ENCODE peak calls at places on chromosomes 3 and 15, in seven cellular contexts. One of them, this sample, is unnamed.
A peak's percentile ranks its signal among the peaks of the same experiment; 100 is the strongest.

GRCh38 chr3:12175137-12175593 is 16.5 kb upstream of the TIMP4 start:
- DNase-seq in thoracic aorta: no peak
- DNase-seq in H9: no peak
- DNase-seq in HFF-Myc: no peak
- DNase-seq in GM13977: no peak
- DNase-seq in AG10803: peak; percentile 40
- DNase-seq in progenitor cell of endocrine pancreas: no peak
- DNase-seq in this sample: no peak

GRCh38 chr3:111874177-111874820 is 15.2 kb downstream of the PHLDB2 start:
- DNase-seq in thoracic aorta: no peak
- DNase-seq in H9: no peak
- DNase-seq in HFF-Myc: no peak
- DNase-seq in GM13977: no peak
- DNase-seq in AG10803: peak; percentile 50
- DNase-seq in progenitor cell of endocrine pancreas: no peak
- DNase-seq in this sample: no peak

GRCh38 chr15:81336568-81336967 is 12.6 kb upstream of the STARD5 start:
- DNase-seq in thoracic aorta: no peak
- DNase-seq in H9: no peak
- DNase-seq in HFF-Myc: no peak
- DNase-seq in GM13977: peak; percentile 39
- DNase-seq in AG10803: peak; percentile 30
- DNase-seq in progenitor cell of endocrine pancreas: no peak
- DNase-seq in this sample: no peak

GRCh38 chr3:10015476-10015904 is 10.7 kb upstream of the FANCD2 start:
- DNase-seq in thoracic aorta: peak; percentile 64
- DNase-seq in H9: no peak
- DNase-seq in HFF-Myc: peak; percentile 63
- DNase-seq in GM13977: no peak
- DNase-seq in AG10803: peak; percentile 98
- DNase-seq in progenitor cell of endocrine pancreas: no peak
- DNase-seq in this sample: no peak

GRCh38 chr3:129836381-129837056 is 57.0 kb downstream of the TMCC1 start:
- DNase-seq in thoracic aorta: no peak
- DNase-seq in H9: no peak
- DNase-seq in HFF-Myc: no peak
- DNase-seq in GM13977: no peak
- DNase-seq in AG10803: peak; percentile 27
- DNase-seq in progenitor cell of endocrine pancreas: no peak
- DNase-seq in this sample: no peak

GRCh38 chr3:20324664-20325478 is 138.9 kb upstream of the SGO1 start:
- DNase-seq in thoracic aorta: no peak
- DNase-seq in H9: no peak
- DNase-seq in HFF-Myc: no peak
- DNase-seq in GM13977: peak; percentile 11
- DNase-seq in AG10803: no peak
- DNase-seq in progenitor cell of endocrine pancreas: no peak
- DNase-seq in this sample: no peak

GRCh38 chr3:152048826-152049225 is 175.4 kb downstream of the SUCNR1 start:
- DNase-seq in thoracic aorta: no peak
- DNase-seq in H9: no peak
- DNase-seq in HFF-Myc: no peak
- DNase-seq in GM13977: no peak
- DNase-seq in AG10803: no peak
- DNase-seq in progenitor cell of endocrine pancreas: no peak
- DNase-seq in this sample: no peak

GRCh38 chr3:61981005-61981404 is 392.3 kb downstream of the FEZF2 start:
- DNase-seq in thoracic aorta: no peak
- DNase-seq in H9: no peak
- DNase-seq in HFF-Myc: no peak
- DNase-seq in GM13977: no peak
- DNase-seq in AG10803: no peak
- DNase-seq in progenitor cell of endocrine pancreas: no peak
- DNase-seq in this sample: no peak

GRCh38 chr15:33831646-33832045 is 136.7 kb upstream of the CHRM5 start:
- DNase-seq in thoracic aorta: no peak
- DNase-seq in H9: no peak
- DNase-seq in HFF-Myc: no peak
- DNase-seq in GM13977: no peak
- DNase-seq in AG10803: no peak
- DNase-seq in progenitor cell of endocrine pancreas: no peak
- DNase-seq in this sample: no peak

GRCh38 chr3:120640231-120640630 is 41.8 kb downstream of the HGD start:
- DNase-seq in thoracic aorta: no peak
- DNase-seq in H9: no peak
- DNase-seq in HFF-Myc: no peak
- DNase-seq in GM13977: no peak
- DNase-seq in AG10803: no peak
- DNase-seq in progenitor cell of endocrine pancreas: no peak
- DNase-seq in this sample: no peak

GRCh38 chr15:95680693-95681092 is 649.8 kb upstream of the NR2F2 start:
- DNase-seq in thoracic aorta: no peak
- DNase-seq in H9: no peak
- DNase-seq in HFF-Myc: no peak
- DNase-seq in GM13977: no peak
- DNase-seq in AG10803: no peak
- DNase-seq in progenitor cell of endocrine pancreas: no peak
- DNase-seq in this sample: no peak

GRCh38 chr15:95226835-95227234 is 995.5 kb downstream of the MCTP2 start:
- DNase-seq in thoracic aorta: no peak
- DNase-seq in H9: no peak
- DNase-seq in HFF-Myc: no peak
- DNase-seq in GM13977: no peak
- DNase-seq in AG10803: no peak
- DNase-seq in progenitor cell of endocrine pancreas: no peak
- DNase-seq in this sample: no peak

GRCh38 chr3:46566040-46566631 is at the start of gene LRRC2:
- DNase-seq in thoracic aorta: no peak
- DNase-seq in H9: peak; percentile 71
- DNase-seq in HFF-Myc: peak; percentile 32
- DNase-seq in GM13977: no peak
- DNase-seq in AG10803: peak; percentile 76
- DNase-seq in progenitor cell of endocrine pancreas: peak; percentile 16
- DNase-seq in this sample: no peak

GRCh38 chr3:21551019-21551418 is 200.0 kb downstream of the ZNF385D start:
- DNase-seq in thoracic aorta: no peak
- DNase-seq in H9: no peak
- DNase-seq in HFF-Myc: peak; percentile 2
- DNase-seq in GM13977: no peak
- DNase-seq in AG10803: peak; percentile 45
- DNase-seq in progenitor cell of endocrine pancreas: no peak
- DNase-seq in this sample: no peak
- TF ChIP-seq CTCF in thoracic aorta: no peak
- TF ChIP-seq CTCF in H9: peak; percentile 46
- TF ChIP-seq CTCF in HFF-Myc: no peak
- TF ChIP-seq CTCF in GM13977: no peak
- TF ChIP-seq CTCF in AG10803: peak; percentile 39
- TF ChIP-seq CTCF in progenitor cell of endocrine pancreas: peak; percentile 32
- TF ChIP-seq CTCF in this sample: no peak

GRCh38 chr15:39497016-39497758 is 83.7 kb upstream of the THBS1 start:
- DNase-seq in thoracic aorta: no peak
- DNase-seq in H9: no peak
- DNase-seq in HFF-Myc: no peak
- DNase-seq in GM13977: no peak
- DNase-seq in AG10803: no peak
- DNase-seq in progenitor cell of endocrine pancreas: no peak
- DNase-seq in this sample: no peak
- TF ChIP-seq CTCF in thoracic aorta: no peak
- TF ChIP-seq CTCF in H9: no peak
- TF ChIP-seq CTCF in HFF-Myc: no peak
- TF ChIP-seq CTCF in GM13977: no peak
- TF ChIP-seq CTCF in AG10803: no peak
- TF ChIP-seq CTCF in progenitor cell of endocrine pancreas: no peak
- TF ChIP-seq CTCF in this sample: no peak

GRCh38 chr15:91318976-91319714 is 219.1 kb downstream of the SV2B start:
- DNase-seq in thoracic aorta: no peak
- DNase-seq in H9: no peak
- DNase-seq in HFF-Myc: no peak
- DNase-seq in GM13977: no peak
- DNase-seq in AG10803: no peak
- DNase-seq in progenitor cell of endocrine pancreas: no peak
- DNase-seq in this sample: no peak

GRCh38 chr15:91319715-91320059 is 219.6 kb downstream of the SV2B start:
- DNase-seq in thoracic aorta: no peak
- DNase-seq in H9: no peak
- DNase-seq in HFF-Myc: no peak
- DNase-seq in GM13977: no peak
- DNase-seq in AG10803: no peak
- DNase-seq in progenitor cell of endocrine pancreas: no peak
- DNase-seq in this sample: no peak

GRCh38 chr15:91311986-91312385 is 211.9 kb downstream of the SV2B start:
- DNase-seq in thoracic aorta: no peak
- DNase-seq in H9: no peak
- DNase-seq in HFF-Myc: no peak
- DNase-seq in GM13977: no peak
- DNase-seq in AG10803: no peak
- DNase-seq in progenitor cell of endocrine pancreas: no peak
- DNase-seq in this sample: no peak

GRCh38 chr15:91320106-91320505 is 220.0 kb downstream of the SV2B start:
- DNase-seq in thoracic aorta: no peak
- DNase-seq in H9: no peak
- DNase-seq in HFF-Myc: no peak
- DNase-seq in GM13977: no peak
- DNase-seq in AG10803: no peak
- DNase-seq in progenitor cell of endocrine pancreas: no peak
- DNase-seq in this sample: no peak

DNA sequence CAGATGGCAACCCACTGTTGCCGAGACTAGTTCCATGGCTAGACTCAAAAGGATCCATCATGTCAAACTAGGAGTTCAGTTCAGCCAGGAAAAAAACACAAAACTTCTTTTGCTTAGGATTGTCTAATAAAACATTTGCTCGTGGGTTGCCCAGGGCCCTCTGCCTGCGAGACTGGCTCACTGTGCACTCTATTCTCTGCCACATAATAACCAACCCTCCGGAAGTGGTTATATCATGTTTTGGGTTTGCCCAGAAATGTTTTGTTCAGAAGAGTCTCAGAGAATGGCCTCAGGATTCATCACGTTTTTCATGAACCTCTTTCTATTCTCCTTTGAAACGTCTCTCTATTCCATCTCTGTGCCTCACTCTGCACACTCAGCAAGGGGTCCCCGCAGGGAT is 216.1 kb downstream of the SV2B start:
- DNase-seq in thoracic aorta: no peak
- DNase-seq in H9: no peak
- DNase-seq in HFF-Myc: no peak
- DNase-seq in GM13977: no peak
- DNase-seq in AG10803: no peak
- DNase-seq in progenitor cell of endocrine pancreas: no peak
- DNase-seq in this sample: no peak
- TF ChIP-seq CTCF in thoracic aorta: no peak
- TF ChIP-seq CTCF in H9: no peak
- TF ChIP-seq CTCF in HFF-Myc: no peak
- TF ChIP-seq CTCF in GM13977: no peak
- TF ChIP-seq CTCF in AG10803: no peak
- TF ChIP-seq CTCF in progenitor cell of endocrine pancreas: no peak
- TF ChIP-seq CTCF in this sample: no peak

GRCh38 chr3:63986147-63986546 is 37.1 kb downstream of the PSMD6 start:
- DNase-seq in thoracic aorta: no peak
- DNase-seq in H9: no peak
- DNase-seq in HFF-Myc: no peak
- DNase-seq in GM13977: no peak
- DNase-seq in AG10803: no peak
- DNase-seq in progenitor cell of endocrine pancreas: no peak
- DNase-seq in this sample: no peak
- TF ChIP-seq CTCF in thoracic aorta: no peak
- TF ChIP-seq CTCF in H9: no peak
- TF ChIP-seq CTCF in HFF-Myc: no peak
- TF ChIP-seq CTCF in GM13977: no peak
- TF ChIP-seq CTCF in AG10803: no peak
- TF ChIP-seq CTCF in progenitor cell of endocrine pancreas: no peak
- TF ChIP-seq CTCF in this sample: no peak

GRCh38 chr3:140736863-140737460 is 59.1 kb downstream of the TRIM42 start:
- DNase-seq in thoracic aorta: no peak
- DNase-seq in H9: peak; percentile 72
- DNase-seq in HFF-Myc: no peak
- DNase-seq in GM13977: peak; percentile 23
- DNase-seq in AG10803: peak; percentile 39
- DNase-seq in progenitor cell of endocrine pancreas: peak; percentile 20
- DNase-seq in this sample: peak; percentile 40
- TF ChIP-seq CTCF in thoracic aorta: peak; percentile 19
- TF ChIP-seq CTCF in H9: peak; percentile 80
- TF ChIP-seq CTCF in HFF-Myc: peak; percentile 38
- TF ChIP-seq CTCF in GM13977: peak; percentile 63
- TF ChIP-seq CTCF in AG10803: peak; percentile 57
- TF ChIP-seq CTCF in progenitor cell of endocrine pancreas: peak; percentile 73
- TF ChIP-seq CTCF in this sample: no peak

GRCh38 chr3:55201729-55202128 is 273.9 kb upstream of the LRTM1 start:
- DNase-seq in thoracic aorta: no peak
- DNase-seq in H9: no peak
- DNase-seq in HFF-Myc: no peak
- DNase-seq in GM13977: no peak
- DNase-seq in AG10803: no peak
- DNase-seq in progenitor cell of endocrine pancreas: no peak
- DNase-seq in this sample: no peak

GRCh38 chr3:55202320-55202719 is 274.5 kb upstream of the LRTM1 start:
- DNase-seq in thoracic aorta: no peak
- DNase-seq in H9: no peak
- DNase-seq in HFF-Myc: peak; percentile 37
- DNase-seq in GM13977: no peak
- DNase-seq in AG10803: peak; percentile 94
- DNase-seq in progenitor cell of endocrine pancreas: no peak
- DNase-seq in this sample: no peak

GRCh38 chr3:55204417-55204816 is 276.6 kb upstream of the LRTM1 start:
- DNase-seq in thoracic aorta: no peak
- DNase-seq in H9: no peak
- DNase-seq in HFF-Myc: no peak
- DNase-seq in GM13977: no peak
- DNase-seq in AG10803: no peak
- DNase-seq in progenitor cell of endocrine pancreas: no peak
- DNase-seq in this sample: no peak

GRCh38 chr3:55203486-55204010 is 275.7 kb upstream of the LRTM1 start:
- DNase-seq in thoracic aorta: no peak
- DNase-seq in H9: no peak
- DNase-seq in HFF-Myc: no peak
- DNase-seq in GM13977: no peak
- DNase-seq in AG10803: no peak
- DNase-seq in progenitor cell of endocrine pancreas: no peak
- DNase-seq in this sample: no peak

DNA sequence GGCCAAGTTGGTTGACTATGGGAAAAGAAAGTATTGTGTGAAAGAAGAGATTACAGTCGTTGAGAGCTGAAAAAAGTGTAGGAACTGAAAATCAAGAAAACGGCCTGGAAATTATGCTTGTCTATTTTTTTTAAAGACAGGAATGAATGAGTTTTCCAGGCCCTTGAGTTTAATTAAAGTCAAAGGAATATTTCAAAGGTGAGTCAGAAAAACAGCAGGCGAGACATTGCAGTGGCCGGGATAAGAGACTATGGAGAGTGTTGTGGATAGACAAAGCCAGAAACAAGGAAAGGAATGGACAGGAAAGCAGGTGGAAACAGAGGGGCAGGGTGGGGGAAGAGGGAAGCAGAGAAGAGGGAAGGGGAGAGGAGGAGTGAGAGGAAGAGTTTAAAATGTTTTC is 275.1 kb upstream of the LRTM1 start:
- DNase-seq in thoracic aorta: no peak
- DNase-seq in H9: no peak
- DNase-seq in HFF-Myc: no peak
- DNase-seq in GM13977: no peak
- DNase-seq in AG10803: peak; percentile 58
- DNase-seq in progenitor cell of endocrine pancreas: no peak
- DNase-seq in this sample: no peak
- TF ChIP-seq CTCF in thoracic aorta: no peak
- TF ChIP-seq CTCF in H9: no peak
- TF ChIP-seq CTCF in HFF-Myc: no peak
- TF ChIP-seq CTCF in GM13977: no peak
- TF ChIP-seq CTCF in AG10803: no peak
- TF ChIP-seq CTCF in progenitor cell of endocrine pancreas: no peak
- TF ChIP-seq CTCF in this sample: no peak

This sample was measured in omental fat pad.